ENCODE peak calls at places on chromosome 19, in four cellular contexts. Z is A549, G is HepG2, J is K562. B is an unnamed sample.

GRCh38 chr19:57334191-57334590 is 13.9 kb downstream of the ZNF543 start:
- DNase-seq in Z (no peak), G (peak), J (no peak), B (no peak)

GRCh38 chr19:36182612-36183454 is 30.6 kb upstream of the COX7A1 start:
- DNase-seq in Z (no peak), G (no peak), J (no peak), B (no peak)

GRCh38 chr19:55454787-55455243 is 6.6 kb downstream of the ISOC2 start:
- DNase-seq in Z (peak), G (peak), J (no peak), B (no peak)

GRCh38 chr19:902093-902370 is 8.7 kb downstream of the RNU6-9 start:
- DNase-seq in Z (no peak), G (no peak), J (no peak), B (no peak)

GRCh38 chr19:31943778-31944177 is 401.6 kb upstream of the ZNF507 start:
- DNase-seq in Z (no peak), G (no peak), J (no peak), B (no peak)

GRCh38 chr19:31349160-31349881 is at the start of gene TSHZ3:
- DNase-seq in Z (peak), G (no peak), J (peak), B (no peak)

GRCh38 chr19:35414442-35414841 is 33.6 kb upstream of the FFAR2 start:
- DNase-seq in Z (no peak), G (no peak), J (no peak), B (no peak)

GRCh38 chr19:29293292-29293691 is 80.3 kb upstream of the UQCRFS1 start:
- DNase-seq in Z (no peak), G (no peak), J (no peak), B (no peak)

GRCh38 chr19:15305582-15306334 is 26.6 kb downstream of the BRD4 start:
- DNase-seq in Z (no peak), G (no peak), J (no peak), B (no peak)

GRCh38 chr19:38544569-38545315 is 73.0 kb downstream of the MAP4K1 start:
- DNase-seq in Z (no peak), G (no peak), J (peak), B (no peak)

GRCh38 chr19:36245210-36246005 is 30.5 kb downstream of the ZNF146 start:
- DNase-seq in Z (no peak), G (no peak), J (no peak), B (peak)

GRCh38 chr19:1401138-1401888 is at the start of gene GAMT:
- DNase-seq in Z (no peak), G (no peak), J (peak), B (no peak)

GRCh38 chr19:33359581-33359980 is 13.9 kb upstream of the CEBPG start:
- DNase-seq in Z (no peak), G (no peak), J (no peak), B (no peak)
- TF ChIP-seq RNF2 in Z (no peak), G (no peak), J (no peak), B (no peak)

GRCh38 chr19:3243851-3244700 is 19.6 kb downstream of the CELF5 start:
- DNase-seq in Z (no peak), G (peak), J (peak), B (peak)
- TF ChIP-seq RNF2 in Z (no peak), G (no peak), J (no peak), B (no peak)

DNA sequence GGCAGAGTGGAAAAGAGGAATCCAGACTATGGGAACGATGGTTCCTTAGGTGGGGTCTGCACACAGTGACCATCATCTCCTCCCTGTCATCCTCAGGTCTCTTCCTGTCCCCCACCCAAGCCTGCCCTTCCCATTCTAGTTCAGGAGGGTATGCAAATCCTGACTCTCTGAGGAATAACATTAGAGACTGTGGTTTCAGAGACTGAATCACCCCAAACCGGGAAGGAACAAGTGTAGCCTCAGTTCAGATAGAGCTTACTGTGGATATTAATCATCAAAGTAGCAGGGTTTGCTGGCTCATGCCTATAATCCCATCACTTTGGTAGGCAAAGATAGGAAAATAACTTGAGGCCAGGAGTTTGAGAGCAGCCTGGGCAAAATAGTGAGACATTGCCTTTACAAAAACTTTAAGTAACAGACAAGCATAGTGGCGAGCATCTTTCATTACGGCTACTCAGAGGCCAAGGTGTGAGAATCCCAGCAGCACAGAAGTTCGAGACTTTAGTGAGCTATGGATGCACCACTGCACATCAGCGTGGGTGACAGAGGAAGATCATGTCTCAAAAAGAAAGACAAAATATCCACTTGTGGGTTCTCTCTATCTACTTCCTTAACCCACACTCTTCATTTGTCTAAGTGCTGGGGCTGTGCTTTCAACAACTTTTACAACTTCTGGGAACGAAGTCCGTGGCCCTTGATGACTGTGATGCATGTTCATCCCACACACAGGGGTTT is 19.3 kb upstream of the LGALS13 start:
- DNase-seq in Z (no peak), G (no peak), J (no peak), B (no peak)
- TF ChIP-seq RNF2 in Z (no peak), G (no peak), J (no peak), B (no peak)

GRCh38 chr19:41552558-41552957 is 23.4 kb upstream of the CEACAM21 start:
- DNase-seq in Z (no peak), G (no peak), J (no peak), B (no peak)

GRCh38 chr19:41548954-41549688 is 26.8 kb upstream of the CEACAM21 start:
- DNase-seq in Z (no peak), G (no peak), J (no peak), B (no peak)

GRCh38 chr19:41553804-41554203 is 22.2 kb upstream of the CEACAM21 start:
- DNase-seq in Z (no peak), G (no peak), J (no peak), B (no peak)

GRCh38 chr19:41551212-41551610 is 24.8 kb upstream of the CEACAM21 start:
- DNase-seq in Z (no peak), G (no peak), J (no peak), B (no peak)

DNA sequence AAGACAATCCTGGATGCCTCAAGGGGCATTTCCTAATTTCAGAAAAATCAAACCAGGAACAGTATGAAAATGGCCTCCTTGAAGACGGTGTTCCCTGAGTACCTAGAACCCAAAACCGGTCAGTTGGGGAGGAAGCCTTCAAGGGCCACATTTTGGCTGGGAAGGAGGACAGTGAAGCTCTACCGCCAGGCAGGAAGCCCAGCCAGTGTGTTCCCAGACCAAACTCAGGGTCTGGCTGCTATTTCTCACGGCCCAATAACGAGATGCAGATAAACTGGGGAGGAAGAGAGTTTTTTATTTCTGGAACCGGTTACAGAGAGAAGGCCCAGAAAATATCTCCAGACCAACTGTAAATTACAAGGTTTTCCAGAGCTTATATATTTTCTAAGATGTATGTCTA is 24.3 kb upstream of the CEACAM21 start:
- DNase-seq in Z (no peak), G (no peak), J (no peak), B (no peak)
- TF ChIP-seq RNF2 in Z (no peak), G (no peak), J (no peak), B (no peak)

GRCh38 chr19:16588089-16588823 is 16.0 kb upstream of the SLC35E1 start:
- DNase-seq in Z (no peak), G (no peak), J (peak), B (no peak)
- TF ChIP-seq RNF2 in Z (no peak), G (no peak), J (no peak), B (no peak)

GRCh38 chr19:54209058-54209747 is 8.5 kb downstream of the RPS9 start:
- DNase-seq in Z (no peak), G (no peak), J (no peak), B (peak)
- TF ChIP-seq RNF2 in Z (no peak), G (no peak), J (no peak), B (no peak)

DNA sequence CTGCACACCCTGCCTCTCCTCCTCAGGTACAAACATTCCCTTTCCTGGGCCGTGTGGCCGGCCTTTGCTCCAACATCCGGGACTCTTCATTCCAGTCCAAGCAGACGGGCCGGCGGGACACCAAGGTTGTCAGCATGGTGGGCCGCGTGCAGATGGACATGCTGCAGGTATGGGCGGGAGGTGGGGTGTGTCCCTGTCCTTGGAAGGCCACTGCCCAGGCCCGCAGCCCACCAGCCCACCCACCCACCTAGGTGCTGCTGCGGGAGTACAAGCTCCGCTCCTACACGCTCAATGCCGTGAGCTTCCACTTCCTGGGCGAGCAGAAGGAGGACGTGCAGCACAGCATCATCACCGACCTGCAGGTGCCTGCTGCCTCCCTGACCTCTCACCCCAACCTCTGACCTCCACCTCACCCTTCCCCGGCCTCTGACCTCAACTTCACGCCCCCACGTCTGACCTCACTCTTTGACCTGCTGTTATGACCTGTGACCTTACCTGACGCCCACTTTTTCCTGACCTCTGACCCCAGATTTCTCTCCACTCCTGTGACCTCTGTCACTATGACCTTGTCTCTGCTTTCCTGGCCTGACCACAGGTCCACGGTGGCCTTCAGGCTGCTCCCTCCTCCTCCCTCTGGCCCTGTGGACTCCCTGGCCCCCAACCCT is 12.4 kb upstream of the SPIB start:
- DNase-seq in Z (no peak), G (no peak), J (no peak), B (no peak)
- TF ChIP-seq RNF2 in Z (no peak), G (no peak), J (no peak), B (no peak)

GRCh38 chr19:3618144-3618810 is 8.3 kb downstream of the CACTIN start:
- DNase-seq in Z (no peak), G (no peak), J (peak), B (peak)

GRCh38 chr19:3620145-3620816 is 6.3 kb downstream of the CACTIN start:
- DNase-seq in Z (no peak), G (no peak), J (no peak), B (no peak)

GRCh38 chr19:3618811-3619630 is 7.6 kb downstream of the CACTIN start:
- DNase-seq in Z (no peak), G (no peak), J (no peak), B (no peak)

GRCh38 chr19:3620817-3621547 is 5.6 kb downstream of the CACTIN start:
- DNase-seq in Z (no peak), G (no peak), J (no peak), B (no peak)

DNA sequence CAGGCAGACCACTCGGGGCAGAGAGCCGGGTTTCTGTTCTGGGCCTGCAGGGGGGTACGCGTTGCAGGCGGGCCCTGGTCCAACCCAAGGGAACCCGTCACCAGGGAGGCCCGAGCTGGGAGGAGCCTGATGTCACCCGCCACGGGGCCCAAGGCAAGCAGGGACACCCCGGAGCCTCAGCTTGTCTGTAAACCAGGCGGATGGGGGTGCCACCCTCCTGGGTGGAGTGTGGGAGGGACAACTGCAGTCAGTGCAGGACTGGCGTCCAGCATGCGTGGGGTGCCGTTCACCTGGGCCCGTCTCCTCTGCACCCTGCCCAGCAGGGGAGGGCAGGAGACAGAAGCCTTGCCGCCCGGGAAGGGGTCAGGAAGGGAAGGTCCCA is 7.0 kb downstream of the CACTIN start:
- DNase-seq in Z (no peak), G (no peak), J (no peak), B (no peak)
- TF ChIP-seq RNF2 in Z (no peak), G (no peak), J (no peak), B (no peak)

DNA sequence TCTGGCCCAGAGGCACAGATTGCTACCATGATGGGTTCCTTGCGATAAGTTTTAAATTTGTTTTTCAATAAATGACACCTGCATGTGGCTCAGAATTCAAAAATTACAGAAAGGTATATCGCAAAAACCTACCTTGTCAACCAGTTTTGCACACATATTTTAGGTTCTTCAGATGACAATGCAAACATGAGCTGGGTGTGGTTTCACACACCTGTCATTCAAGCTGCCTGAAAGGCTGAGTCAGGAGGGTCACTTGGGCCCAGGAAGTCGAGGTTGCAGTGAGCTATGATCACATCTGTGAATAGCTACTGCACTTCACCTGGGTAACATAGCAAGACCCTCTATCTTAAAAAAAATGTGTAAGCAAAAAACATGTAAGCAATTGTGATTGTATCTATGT is 56.1 kb downstream of the DNM2 start:
- DNase-seq in Z (no peak), G (no peak), J (no peak), B (no peak)
- TF ChIP-seq RNF2 in Z (no peak), G (no peak), J (no peak), B (no peak)

B was measured in H1.